ENCODE peak calls at places on chromosomes 4 and X, in nine cellular contexts. One of them, this sample, is unnamed.

GRCh38 chrX:53188763-53189162 is 36.2 kb downstream of the KDM5C start:
- DNase-seq in heart right ventricle: no peak
- DNase-seq in glutamatergic neuron: no peak
- DNase-seq in DMS79 treated with DMSO at 0.1 percent for 48 hours: no peak
- DNase-seq in ACHN: no peak
- DNase-seq in stimulated activated CD8-positive, alpha-beta memory T cell treated with anti-CD3 and anti-CD28 coated beads, Interleukin-2, amount 100 ng/mL, for 1 hour: no peak
- DNase-seq in stomach: no peak
- DNase-seq in thyroid gland: no peak
- DNase-seq in AG09309: no peak
- DNase-seq in this sample: peak

GRCh38 chr4:41750158-41750623 is 1.7 kb upstream of the PHOX2B start:
- DNase-seq in AG09309: no peak
- DNase-seq in ACHN: no peak
- DNase-seq in thyroid gland: no peak
- DNase-seq in DMS79 treated with DMSO at 0.1 percent for 48 hours: peak
- DNase-seq in heart right ventricle: no peak
- DNase-seq in stimulated activated CD8-positive, alpha-beta memory T cell treated with anti-CD3 and anti-CD28 coated beads, Interleukin-2, amount 100 ng/mL, for 1 hour: no peak
- DNase-seq in stomach: no peak
- DNase-seq in glutamatergic neuron: no peak
- DNase-seq in this sample: no peak

GRCh38 chr4:128737098-128737513 is 72.4 kb upstream of the JADE1 start:
- DNase-seq in glutamatergic neuron: no peak
- DNase-seq in heart right ventricle: peak
- DNase-seq in DMS79 treated with DMSO at 0.1 percent for 48 hours: no peak
- DNase-seq in ACHN: no peak
- DNase-seq in AG09309: no peak
- DNase-seq in thyroid gland: no peak
- DNase-seq in stomach: peak
- DNase-seq in stimulated activated CD8-positive, alpha-beta memory T cell treated with anti-CD3 and anti-CD28 coated beads, Interleukin-2, amount 100 ng/mL, for 1 hour: no peak
- DNase-seq in this sample: no peak

GRCh38 chr4:35201403-35201802 is 1042.9 kb downstream of the ARAP2 start:
- DNase-seq in ACHN: no peak
- DNase-seq in glutamatergic neuron: no peak
- DNase-seq in stimulated activated CD8-positive, alpha-beta memory T cell treated with anti-CD3 and anti-CD28 coated beads, Interleukin-2, amount 100 ng/mL, for 1 hour: no peak
- DNase-seq in heart right ventricle: no peak
- DNase-seq in stomach: no peak
- DNase-seq in DMS79 treated with DMSO at 0.1 percent for 48 hours: no peak
- DNase-seq in thyroid gland: no peak
- DNase-seq in AG09309: no peak
- DNase-seq in this sample: no peak

GRCh38 chrX:11059923-11060322 is 51.2 kb upstream of the HCCS start:
- DNase-seq in DMS79 treated with DMSO at 0.1 percent for 48 hours: no peak
- DNase-seq in heart right ventricle: no peak
- DNase-seq in ACHN: no peak
- DNase-seq in glutamatergic neuron: no peak
- DNase-seq in AG09309: no peak
- DNase-seq in thyroid gland: no peak
- DNase-seq in stomach: no peak
- DNase-seq in stimulated activated CD8-positive, alpha-beta memory T cell treated with anti-CD3 and anti-CD28 coated beads, Interleukin-2, amount 100 ng/mL, for 1 hour: no peak
- DNase-seq in this sample: no peak

GRCh38 chr4:142547974-142548373 is 298.1 kb downstream of the INPP4B start:
- DNase-seq in stimulated activated CD8-positive, alpha-beta memory T cell treated with anti-CD3 and anti-CD28 coated beads, Interleukin-2, amount 100 ng/mL, for 1 hour: no peak
- DNase-seq in DMS79 treated with DMSO at 0.1 percent for 48 hours: no peak
- DNase-seq in heart right ventricle: no peak
- DNase-seq in glutamatergic neuron: no peak
- DNase-seq in ACHN: no peak
- DNase-seq in AG09309: no peak
- DNase-seq in thyroid gland: no peak
- DNase-seq in stomach: no peak
- DNase-seq in this sample: no peak

GRCh38 chrX:129144172-129145038 is 378.9 kb downstream of the SMARCA1 start:
- DNase-seq in DMS79 treated with DMSO at 0.1 percent for 48 hours: no peak
- DNase-seq in heart right ventricle: no peak
- DNase-seq in glutamatergic neuron: no peak
- DNase-seq in ACHN: no peak
- DNase-seq in AG09309: no peak
- DNase-seq in thyroid gland: no peak
- DNase-seq in stimulated activated CD8-positive, alpha-beta memory T cell treated with anti-CD3 and anti-CD28 coated beads, Interleukin-2, amount 100 ng/mL, for 1 hour: no peak
- DNase-seq in stomach: no peak
- DNase-seq in this sample: no peak

GRCh38 chrX:19030805-19031204 is 46.9 kb upstream of the PHKA2 start:
- DNase-seq in thyroid gland: no peak
- DNase-seq in ACHN: no peak
- DNase-seq in stimulated activated CD8-positive, alpha-beta memory T cell treated with anti-CD3 and anti-CD28 coated beads, Interleukin-2, amount 100 ng/mL, for 1 hour: no peak
- DNase-seq in AG09309: no peak
- DNase-seq in stomach: no peak
- DNase-seq in DMS79 treated with DMSO at 0.1 percent for 48 hours: no peak
- DNase-seq in heart right ventricle: no peak
- DNase-seq in glutamatergic neuron: no peak
- DNase-seq in this sample: no peak

GRCh38 chrX:7159132-7159861 is 11.3 kb upstream of the PUDP start:
- DNase-seq in glutamatergic neuron: no peak
- DNase-seq in stimulated activated CD8-positive, alpha-beta memory T cell treated with anti-CD3 and anti-CD28 coated beads, Interleukin-2, amount 100 ng/mL, for 1 hour: no peak
- DNase-seq in DMS79 treated with DMSO at 0.1 percent for 48 hours: no peak
- DNase-seq in ACHN: no peak
- DNase-seq in AG09309: peak
- DNase-seq in heart right ventricle: no peak
- DNase-seq in stomach: peak
- DNase-seq in thyroid gland: no peak
- DNase-seq in this sample: no peak

GRCh38 chr4:88706574-88706973 is 8.9 kb upstream of the NAP1L5 start:
- DNase-seq in glutamatergic neuron: no peak
- DNase-seq in ACHN: peak
- DNase-seq in heart right ventricle: no peak
- DNase-seq in AG09309: peak
- DNase-seq in thyroid gland: peak
- DNase-seq in DMS79 treated with DMSO at 0.1 percent for 48 hours: no peak
- DNase-seq in stimulated activated CD8-positive, alpha-beta memory T cell treated with anti-CD3 and anti-CD28 coated beads, Interleukin-2, amount 100 ng/mL, for 1 hour: no peak
- DNase-seq in stomach: no peak
- DNase-seq in this sample: no peak

GRCh38 chr4:10196191-10196590 is 79.6 kb upstream of the WDR1 start:
- DNase-seq in DMS79 treated with DMSO at 0.1 percent for 48 hours: no peak
- DNase-seq in stomach: no peak
- DNase-seq in ACHN: no peak
- DNase-seq in AG09309: no peak
- DNase-seq in heart right ventricle: no peak
- DNase-seq in glutamatergic neuron: no peak
- DNase-seq in stimulated activated CD8-positive, alpha-beta memory T cell treated with anti-CD3 and anti-CD28 coated beads, Interleukin-2, amount 100 ng/mL, for 1 hour: no peak
- DNase-seq in thyroid gland: no peak
- DNase-seq in this sample: no peak

GRCh38 chr4:39502034-39502658 is 25.1 kb downstream of the UGDH start:
- DNase-seq in thyroid gland: no peak
- DNase-seq in stomach: no peak
- DNase-seq in DMS79 treated with DMSO at 0.1 percent for 48 hours: no peak
- DNase-seq in glutamatergic neuron: no peak
- DNase-seq in ACHN: no peak
- DNase-seq in AG09309: peak
- DNase-seq in heart right ventricle: no peak
- DNase-seq in stimulated activated CD8-positive, alpha-beta memory T cell treated with anti-CD3 and anti-CD28 coated beads, Interleukin-2, amount 100 ng/mL, for 1 hour: no peak
- DNase-seq in this sample: no peak

GRCh38 chr4:25559508-25559907 is 96.1 kb upstream of the SLC34A2 start:
- DNase-seq in heart right ventricle: no peak
- DNase-seq in glutamatergic neuron: no peak
- DNase-seq in stimulated activated CD8-positive, alpha-beta memory T cell treated with anti-CD3 and anti-CD28 coated beads, Interleukin-2, amount 100 ng/mL, for 1 hour: no peak
- DNase-seq in thyroid gland: no peak
- DNase-seq in DMS79 treated with DMSO at 0.1 percent for 48 hours: no peak
- DNase-seq in AG09309: no peak
- DNase-seq in ACHN: no peak
- DNase-seq in stomach: no peak
- DNase-seq in this sample: no peak

GRCh38 chr4:107261241-107261874 is 225.2 kb upstream of the DKK2 start:
- DNase-seq in glutamatergic neuron: no peak
- DNase-seq in heart right ventricle: no peak
- DNase-seq in thyroid gland: no peak
- DNase-seq in AG09309: no peak
- DNase-seq in stomach: no peak
- DNase-seq in DMS79 treated with DMSO at 0.1 percent for 48 hours: no peak
- DNase-seq in ACHN: no peak
- DNase-seq in stimulated activated CD8-positive, alpha-beta memory T cell treated with anti-CD3 and anti-CD28 coated beads, Interleukin-2, amount 100 ng/mL, for 1 hour: no peak
- DNase-seq in this sample: no peak